ENCODE peak calls at places on chromosomes 7 and 10, in ten cellular contexts. P, A, F, Z, V, K, I, C, G and E are unnamed samples.

GRCh38 chr10:49512121-49512809 is 26.7 kb downstream of the ERCC6 start:
- DNase-seq in G (no peak), F (no peak), Z (peak; percentile 26), A (peak; percentile 55), C (no peak), K (peak; percentile 50), P (no peak), I (peak; percentile 47), V (peak; percentile 17), E (peak; percentile 40)

GRCh38 chr10:29957887-29958330 is 101.5 kb downstream of the JCAD start:
- DNase-seq in K (no peak), I (no peak), A (no peak), P (peak; percentile 70), V (peak; percentile 63), C (no peak), G (no peak), Z (no peak), F (no peak), E (no peak)

GRCh38 chr7:45924283-45924682 is 3.2 kb upstream of the IGFBP3 start:
- DNase-seq in P (no peak), G (no peak), V (peak; percentile 80), C (peak; percentile 84), I (no peak), K (no peak), Z (peak; percentile 14), F (no peak), A (no peak), E (no peak)

GRCh38 chr7:120838281-120838682 is 19.7 kb downstream of the TSPAN12 start:
- DNase-seq in Z (peak; percentile 51), K (no peak), I (no peak), V (no peak), G (no peak), C (no peak), F (no peak), P (no peak), A (no peak), E (no peak)

GRCh38 chr7:53996856-53997255 is 545.3 kb upstream of the VSTM2A start:
- DNase-seq in F (no peak), P (no peak), V (no peak), G (no peak), K (no peak), A (no peak), I (no peak), C (no peak), Z (no peak), E (no peak)

GRCh38 chr10:66838656-66839055 is 87.2 kb upstream of the LRRTM3 start:
- DNase-seq in V (no peak), G (no peak), C (no peak), K (no peak), A (no peak), F (no peak), P (no peak), Z (no peak), I (no peak), E (no peak)

GRCh38 chr10:70966848-70967553 is 78.6 kb upstream of the PCBD1 start:
- DNase-seq in G (no peak), F (no peak), K (no peak), I (no peak), C (no peak), A (no peak), V (no peak), P (no peak), Z (no peak), E (no peak)

GRCh38 chr7:153886506-153887391 is 165.4 kb upstream of the DPP6 start:
- DNase-seq in F (no peak), G (peak; percentile 65), K (peak; percentile 63), V (peak; percentile 17), C (no peak), A (peak; percentile 78), I (peak; percentile 23), Z (no peak), P (no peak), E (no peak)

GRCh38 chr7:134888141-134888740 is 98.1 kb upstream of the AGBL3 start:
- DNase-seq in P (no peak), K (no peak), I (no peak), F (no peak), G (no peak), C (no peak), V (no peak), Z (no peak), A (no peak), E (no peak)

DNA sequence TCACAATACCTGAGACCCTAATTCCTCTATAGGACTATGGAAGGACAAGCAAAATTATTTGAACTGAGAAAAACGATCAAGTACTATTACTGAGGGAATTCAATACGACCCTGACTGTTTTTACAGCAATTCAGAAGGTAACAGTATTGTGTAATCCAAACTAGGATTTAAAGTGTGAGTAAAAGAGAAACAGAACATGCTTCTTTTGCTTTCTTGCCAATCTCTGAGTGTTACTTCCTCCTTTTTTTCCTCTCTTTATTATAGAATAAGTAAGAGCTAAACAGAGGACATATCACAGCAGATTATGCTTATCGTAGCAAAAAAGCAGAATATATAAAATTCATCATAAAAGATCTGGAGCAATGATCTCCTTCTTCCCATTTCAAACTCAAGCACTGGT is 292.1 kb downstream of the THSD7A start:
- DNase-seq in A (no peak), Z (no peak), F (no peak), G (no peak), V (no peak), P (no peak), I (no peak), C (no peak), K (no peak), E (no peak)
- H3K27ac ChIP-seq in A (no peak overlapping the region), Z (peak overlapping the region; percentile 55), F (no peak overlapping the region), G (no peak overlapping the region), V (no peak overlapping the region), P (no peak overlapping the region), I (no peak overlapping the region), C (no peak overlapping the region), K (no peak overlapping the region), E (no peak overlapping the region)

GRCh38 chr10:117503886-117504205 is 38.7 kb upstream of the EMX2 start:
- DNase-seq in K (no peak), F (no peak), G (no peak), I (no peak), A (no peak), P (no peak), C (no peak), V (no peak), Z (no peak), E (no peak)
- H3K27ac ChIP-seq in K (no peak overlapping the region), F (no peak overlapping the region), G (no peak overlapping the region), I (no peak overlapping the region), A (no peak overlapping the region), P (no peak overlapping the region), C (no peak overlapping the region), V (no peak overlapping the region), Z (no peak overlapping the region), E (no peak overlapping the region)

GRCh38 chr7:2510130-2510776 is 9.3 kb upstream of the LFNG start:
- DNase-seq in F (peak; percentile 54), G (no peak), I (no peak), V (no peak), Z (no peak), A (no peak), C (no peak), K (no peak), P (no peak), E (no peak)

GRCh38 chr7:2508327-2509231 is 11.0 kb upstream of the LFNG start:
- DNase-seq in V (peak; percentile 55), Z (no peak), C (no peak), F (peak; percentile 94), I (no peak), K (peak; percentile 41), P (peak; percentile 70), A (peak; percentile 48), G (no peak), E (peak; percentile 93)

GRCh38 chr7:2507917-2508306 is 11.7 kb upstream of the LFNG start:
- DNase-seq in P (no peak), C (no peak), Z (no peak), F (no peak), K (no peak), G (no peak), A (no peak), V (no peak), I (no peak), E (no peak)

GRCh38 chr7:2510909-2511768 is 8.4 kb upstream of the LFNG start:
- DNase-seq in V (no peak), G (no peak), P (peak; percentile 51), A (peak; percentile 47), C (no peak), F (peak; percentile 91), K (no peak), Z (peak; percentile 50), I (no peak), E (peak; percentile 71)

DNA sequence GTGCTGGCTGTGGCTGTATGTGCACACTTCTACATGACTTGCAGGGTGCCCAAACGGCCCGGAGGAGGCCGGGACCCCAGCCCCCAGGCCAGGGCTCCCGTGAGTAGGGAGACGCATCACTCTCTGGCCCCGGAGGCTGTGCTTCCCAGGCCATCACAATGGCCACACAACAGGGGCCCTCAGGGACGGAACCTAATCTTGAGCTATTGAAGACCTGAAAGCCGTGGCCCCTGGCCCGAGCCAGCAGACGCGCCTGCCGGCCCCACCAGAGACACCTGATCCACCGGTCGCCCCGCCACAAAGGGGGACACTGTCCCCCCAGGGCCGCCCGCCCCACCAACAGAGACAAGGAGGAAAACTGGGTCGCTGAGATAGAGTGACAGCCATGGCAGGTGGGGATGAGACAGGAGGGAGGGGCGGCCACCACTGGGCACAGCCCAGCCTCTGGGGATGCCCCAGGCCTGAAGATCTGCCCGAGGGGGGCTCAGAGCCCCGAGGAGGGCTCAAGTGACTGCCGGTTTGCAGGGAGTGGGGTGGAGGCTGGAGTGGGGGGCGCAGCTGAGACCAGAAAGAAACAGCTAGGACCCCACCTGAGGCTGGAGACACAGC is 10.2 kb upstream of the LFNG start:
- DNase-seq in P (no peak), G (no peak), A (peak; percentile 66), V (no peak), K (no peak), I (no peak), F (no peak), Z (no peak), C (no peak), E (no peak)
- H3K27ac ChIP-seq in P (no peak overlapping the region), G (no peak overlapping the region), A (peak overlapping the region; percentile 62), V (no peak overlapping the region), K (no peak overlapping the region), I (no peak overlapping the region), F (peak overlapping the region; percentile 97), Z (no peak overlapping the region), C (peak overlapping the region; percentile 87), E (peak overlapping the region; percentile 87)

GRCh38 chr10:103764296-103765088 is 90.9 kb downstream of the SH3PXD2A start:
- DNase-seq in F (no peak), I (no peak), V (no peak), C (no peak), K (no peak), Z (no peak), A (no peak), G (no peak), P (no peak), E (no peak)

GRCh38 chr10:103762924-103763323 is 92.5 kb downstream of the SH3PXD2A start:
- DNase-seq in A (no peak), P (no peak), V (no peak), I (no peak), C (no peak), K (no peak), G (no peak), Z (no peak), F (no peak), E (no peak)

GRCh38 chr10:103762166-103762565 is 93.2 kb downstream of the SH3PXD2A start:
- DNase-seq in P (no peak), F (no peak), V (no peak), G (no peak), Z (no peak), C (no peak), I (no peak), A (no peak), K (no peak), E (no peak)

GRCh38 chr10:103765168-103765567 is 90.2 kb downstream of the SH3PXD2A start:
- DNase-seq in P (no peak), V (no peak), G (no peak), A (no peak), C (no peak), Z (peak; percentile 70), K (no peak), I (no peak), F (no peak), E (no peak)

GRCh38 chr10:103763374-103764202 is 91.8 kb downstream of the SH3PXD2A start:
- DNase-seq in F (no peak), Z (peak; percentile 35), C (no peak), P (no peak), G (peak; percentile 17), K (peak; percentile 70), I (no peak), V (peak; percentile 49), A (no peak), E (no peak)
- H3K27ac ChIP-seq in F (no peak overlapping the region), Z (peak overlapping the region; percentile 79), C (peak overlapping the region; percentile 67), P (peak overlapping the region; percentile 99), G (no peak overlapping the region), K (no peak overlapping the region), I (peak overlapping the region; percentile 7), V (no peak overlapping the region), A (no peak overlapping the region), E (peak overlapping the region; percentile 20)